ENCODE peak calls at places on chromosome 18, in five cellular contexts. O is spleen, P is right lobe of liver, T is psoas muscle, F is kidney. A is an unnamed sample. For H3K4me1 and H3K9me3, the result is how much of the 10 kb centered on the place peaks cover.

GRCh38 chr18:8749492-8749891 is 44.1 kb downstream of the MTCL1 start:
- DNase-seq in P (no peak), F (no peak), O (no peak), T (no peak), A (no peak)

GRCh38 chr18:59954746-59955145 is 55.0 kb downstream of the PMAIP1 start:
- DNase-seq in T (no peak), P (no peak), F (no peak), O (no peak), A (no peak)

GRCh38 chr18:55136864-55137263 is 177.6 kb upstream of the CCDC68 start:
- DNase-seq in T (no peak), P (no peak), F (no peak), O (no peak), A (no peak)

GRCh38 chr18:41538751-41539150 is 416.3 kb upstream of the PIK3C3 start:
- DNase-seq in O (no peak), T (no peak), P (no peak), F (no peak), A (no peak)

GRCh38 chr18:57533399-57533884 is 53.1 kb downstream of the FECH start:
- DNase-seq in T (no peak), P (peak), F (no peak), O (no peak), A (no peak)

GRCh38 chr18:45993441-45993840 is 26.3 kb upstream of the EPG5 start:
- DNase-seq in O (no peak), T (no peak), F (no peak), P (no peak), A (no peak)

GRCh38 chr18:68991281-68991680 is 193.4 kb downstream of the CCDC102B start:
- DNase-seq in F (no peak), O (no peak), P (no peak), T (no peak), A (no peak)

GRCh38 chr18:10291568-10291981 is 162.9 kb upstream of the APCDD1 start:
- DNase-seq in P (no peak), O (no peak), T (no peak), F (peak), A (no peak)

GRCh38 chr18:52950153-52950552 is 610.2 kb downstream of the DCC start:
- DNase-seq in P (no peak), T (no peak), O (no peak), F (no peak), A (no peak)

GRCh38 chr18:38243291-38243690 is 677.7 kb upstream of the CELF4 start:
- DNase-seq in O (no peak), T (no peak), F (no peak), P (no peak), A (no peak)

GRCh38 chr18:26545335-26545734 is 3.0 kb downstream of the KCTD1 start:
- DNase-seq in P (no peak), F (no peak), T (no peak), O (no peak), A (no peak)

GRCh38 chr18:74040459-74041332 is 106.9 kb downstream of the FBXO15 start:
- DNase-seq in P (peak), F (no peak), O (peak), T (no peak), A (peak)

GRCh38 chr18:62781262-62781661 is 65.9 kb downstream of the PHLPP1 start:
- DNase-seq in O (no peak), T (no peak), F (no peak), P (peak), A (no peak)

GRCh38 chr18:45755936-45756335 is 32.0 kb downstream of the SLC14A1 start:
- DNase-seq in F (no peak), O (no peak), T (no peak), P (no peak), A (no peak)

GRCh38 chr18:7269903-7270302 is 39.0 kb downstream of the LRRC30 start:
- DNase-seq in F (no peak), P (no peak), O (no peak), T (no peak), A (no peak)

GRCh38 chr18:63844254-63844653 is 43.3 kb upstream of the SERPINB2 start:
- DNase-seq in P (no peak), O (no peak), F (no peak), T (no peak), A (no peak)

GRCh38 chr18:51890762-51891161 is 449.2 kb upstream of the DCC start:
- DNase-seq in P (peak), O (no peak), F (no peak), T (no peak), A (no peak)

GRCh38 chr18:35430721-35431441 is 53.7 kb upstream of the ZNF396 start:
- DNase-seq in O (no peak), F (no peak), T (no peak), P (no peak), A (no peak)

GRCh38 chr18:37568671-37569070 is 3.1 kb upstream of the CELF4 start:
- DNase-seq in T (no peak), P (no peak), O (peak), F (no peak), A (no peak)

GRCh38 chr18:28884304-28884703 is 707.4 kb upstream of the CDH2 start:
- DNase-seq in P (no peak), F (no peak), T (no peak), O (no peak), A (no peak)

GRCh38 chr18:22314001-22314400 is 103.7 kb downstream of the CTAGE1 start:
- DNase-seq in F (no peak), T (no peak), O (no peak), P (no peak), A (no peak)

GRCh38 chr18:43671431-43671830 is 394.1 kb upstream of the SYT4 start:
- DNase-seq in F (no peak), O (no peak), T (no peak), P (no peak), A (no peak)

GRCh38 chr18:10062292-10062940 is 148.6 kb downstream of the VAPA start:
- DNase-seq in O (no peak), F (no peak), T (no peak), P (no peak), A (no peak)

GRCh38 chr18:67428805-67429204 is 87.7 kb downstream of the DSEL start:
- DNase-seq in O (no peak), T (no peak), P (no peak), F (no peak), A (no peak)

GRCh38 chr18:24015897-24016631 is 1.5 kb downstream of the TTC39C start:
- DNase-seq in O (no peak), F (no peak), T (no peak), P (no peak), A (no peak)

GRCh38 chr18:31630549-31630948 is 38.9 kb downstream of the TTR start:
- DNase-seq in F (no peak), T (no peak), O (no peak), P (no peak), A (no peak)

GRCh38 chr18:9428301-9428706 is 47.0 kb upstream of the RALBP1 start:
- DNase-seq in O (no peak), F (no peak), P (no peak), T (no peak), A (no peak)

GRCh38 chr18:25862881-25863600 is 227.4 kb downstream of the SS18 start:
- DNase-seq in O (no peak), T (no peak), F (no peak), P (no peak), A (no peak)

GRCh38 chr18:361941-362913 is 94.4 kb upstream of the THOC1 start:
- DNase-seq in P (no peak), T (peak), F (no peak), O (no peak), A (no peak)

GRCh38 chr18:25962176-25962575 is 128.2 kb downstream of the SS18 start:
- DNase-seq in P (no peak), T (no peak), F (no peak), O (no peak), A (no peak)

GRCh38 chr18:13232060-13232917 is 13.7 kb downstream of the LDLRAD4 start:
- DNase-seq in P (no peak), F (no peak), T (peak), O (no peak), A (no peak)

GRCh38 chr18:10476430-10476829 is 22.0 kb downstream of the APCDD1 start:
- DNase-seq in T (no peak), F (no peak), O (no peak), P (no peak), A (no peak)

GRCh38 chr18:55234366-55235093 is 275.3 kb upstream of the CCDC68 start:
- DNase-seq in O (peak), F (peak), T (peak), P (peak), A (peak)

GRCh38 chr18:60905699-60906098 is 427.5 kb upstream of the CDH20 start:
- DNase-seq in T (no peak), O (no peak), F (no peak), P (no peak), A (no peak)

GRCh38 chr18:34929336-34929780 is 111.9 kb upstream of the MAPRE2 start:
- DNase-seq in F (no peak), P (peak), O (no peak), T (no peak), A (no peak)

DNA sequence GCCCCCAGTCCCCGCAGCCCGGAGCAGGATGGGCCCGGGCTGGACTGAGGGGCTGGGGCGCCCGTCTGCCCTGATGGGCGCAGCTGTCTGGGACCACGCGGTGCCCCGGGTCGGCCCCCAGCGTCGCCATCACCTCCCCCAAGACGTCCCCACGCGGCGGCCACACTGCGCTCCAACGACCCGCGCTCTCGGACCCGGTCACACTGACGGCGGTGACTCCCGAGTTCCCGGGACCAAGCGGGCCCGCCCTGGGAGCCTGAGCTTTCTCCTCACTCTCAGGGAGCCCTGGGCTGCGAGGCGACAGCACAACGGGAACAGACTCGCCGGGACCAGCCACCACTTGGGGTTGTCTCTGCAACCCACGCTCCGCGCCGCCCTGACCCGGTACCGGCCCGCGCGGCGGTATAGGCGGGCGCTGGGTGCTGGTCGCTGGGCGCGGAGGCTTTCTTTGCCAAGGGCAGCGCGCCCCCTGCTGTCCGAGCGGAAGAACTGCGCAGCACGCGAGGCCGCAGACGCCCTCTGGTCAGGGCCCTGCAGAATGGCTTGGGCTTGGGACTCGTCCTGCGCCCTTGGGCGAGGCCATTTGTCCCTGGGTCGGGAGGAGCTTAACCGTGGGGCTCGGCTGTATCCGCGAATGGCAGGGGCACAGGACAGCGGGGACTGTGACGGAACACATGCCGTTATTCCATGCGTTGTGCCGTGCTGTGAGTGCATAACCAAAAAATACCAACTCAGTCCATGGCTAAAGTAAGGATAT is 54.8 kb upstream of the ANKRD62 start:
- DNase-seq in T (peak), O (peak), F (peak), P (peak), A (peak)
- H3K4me1 ChIP-seq in T (under half), O (under half), F (under half), P (under half), A (under half)

GRCh38 chr18:79890638-79891037 is 60.8 kb downstream of the SLC66A2 start:
- DNase-seq in P (no peak), T (no peak), O (no peak), F (no peak), A (no peak)
- H3K9me3 ChIP-seq in P (under half), T (under half), O (half or more), F (under half), A (under half)

GRCh38 chr18:50093366-50093765 is 101.6 kb downstream of the MYO5B start:
- DNase-seq in P (no peak), T (no peak), O (no peak), F (no peak), A (no peak)
- H3K4me1 ChIP-seq in P (under half), T (under half), O (under half), F (under half), A (under half)

DNA sequence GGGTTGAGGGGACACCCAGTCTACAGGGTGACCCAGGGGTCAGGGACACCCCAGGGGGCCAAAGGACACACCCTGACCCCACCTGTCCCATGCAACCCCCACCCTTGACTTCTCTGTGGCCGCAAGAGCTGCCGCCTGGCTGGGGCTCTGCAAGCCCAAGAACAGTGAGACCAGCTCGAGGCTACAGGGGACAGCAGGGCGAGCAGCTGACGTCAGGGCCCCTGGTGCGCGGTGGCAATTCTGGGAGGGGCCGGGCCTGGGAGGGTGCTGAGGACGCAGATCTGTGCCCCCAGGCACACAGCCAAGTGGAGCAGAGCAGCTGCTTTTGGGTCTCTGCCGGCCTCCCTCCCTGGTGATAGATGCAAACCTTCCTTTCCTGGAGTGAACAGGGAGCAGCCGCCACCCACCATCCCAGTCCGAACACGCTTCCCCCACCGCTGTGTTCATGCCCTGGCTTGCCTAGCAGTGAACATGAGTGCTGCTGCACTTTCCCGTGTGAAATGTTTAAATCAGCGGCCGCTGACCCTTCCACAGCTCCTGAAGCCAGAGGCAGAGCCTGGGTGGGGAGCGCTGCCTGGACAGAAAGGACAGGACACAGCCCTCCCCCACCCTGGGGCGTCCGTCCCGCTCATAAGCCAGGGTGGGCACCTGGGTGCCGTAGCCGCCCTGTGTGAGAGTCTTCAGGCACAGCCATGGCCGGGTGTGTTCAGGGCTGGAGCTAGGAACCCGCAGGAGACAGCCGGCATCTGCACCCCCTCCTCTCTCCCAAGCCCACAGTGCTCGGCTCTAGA is 46.9 kb downstream of the SLC66A2 start:
- DNase-seq in P (no peak), F (no peak), O (no peak), T (no peak), A (peak)
- H3K9me3 ChIP-seq in P (under half), F (under half), O (under half), T (under half), A (under half)